ENCODE peak calls at places on chromosomes 6 and 20, in four cellular contexts. One of them, this sample, is unnamed.

GRCh38 chr20:58997141-58997770 is 9.8 kb downstream of the CTSZ start:
- DNase-seq in KG1: no peak
- DNase-seq in AG09319: no peak
- DNase-seq in anterior cingulate cortex: no peak
- DNase-seq in this sample: no peak

GRCh38 chr6:139338845-139339244 is 35.6 kb downstream of the CITED2 start:
- DNase-seq in KG1: no peak
- DNase-seq in AG09319: peak
- DNase-seq in anterior cingulate cortex: no peak
- DNase-seq in this sample: no peak

GRCh38 chr20:48149887-48150286 is 364.6 kb upstream of the SULF2 start:
- DNase-seq in KG1: no peak
- DNase-seq in AG09319: no peak
- DNase-seq in anterior cingulate cortex: no peak
- DNase-seq in this sample: no peak

GRCh38 chr6:92667843-92668242 is 751.5 kb downstream of the EPHA7 start:
- DNase-seq in KG1: no peak
- DNase-seq in AG09319: no peak
- DNase-seq in anterior cingulate cortex: no peak
- DNase-seq in this sample: no peak

GRCh38 chr6:74872754-74873446 is 333.0 kb downstream of the COL12A1 start:
- DNase-seq in KG1: no peak
- DNase-seq in AG09319: no peak
- DNase-seq in anterior cingulate cortex: no peak
- DNase-seq in this sample: no peak

GRCh38 chr6:118660218-118660569 is 8.8 kb upstream of the CEP85L start:
- DNase-seq in KG1: no peak
- DNase-seq in AG09319: no peak
- DNase-seq in anterior cingulate cortex: no peak
- DNase-seq in this sample: no peak

GRCh38 chr6:106103728-106104109 is 17.6 kb downstream of the PRDM1 start:
- DNase-seq in KG1: no peak
- DNase-seq in AG09319: no peak
- DNase-seq in anterior cingulate cortex: no peak
- DNase-seq in this sample: no peak

GRCh38 chr20:1905009-1905408 is 9.8 kb downstream of the SIRPA start:
- DNase-seq in KG1: no peak
- DNase-seq in AG09319: no peak
- DNase-seq in anterior cingulate cortex: no peak
- DNase-seq in this sample: no peak

GRCh38 chr6:85483041-85483700 is 33.3 kb downstream of the NT5E start:
- DNase-seq in KG1: peak
- DNase-seq in AG09319: peak
- DNase-seq in anterior cingulate cortex: peak
- DNase-seq in this sample: peak

GRCh38 chr6:159590794-159591193 is 102.2 kb downstream of the SOD2 start:
- DNase-seq in KG1: no peak
- DNase-seq in AG09319: no peak
- DNase-seq in anterior cingulate cortex: no peak
- DNase-seq in this sample: no peak

This sample was measured in nucleus accumbens.